ENCODE peak calls at places on chromosomes 1 and 21, in nine cellular contexts. W is heart left ventricle, S is Caco-2, C is thoracic aorta, J is psoas muscle, H is neural progenitor cell, Y is GM12878, L is kidney, U is small intestine. B is an unnamed sample. For H3K36me3 and H3K9me3, the result is how much of the 10 kb centered on the place peaks cover.

GRCh38 chr1:24621121-24621520 is 22.0 kb upstream of the SRRM1 start:
- DNase-seq in J (no peak), W (no peak), C (no peak), H (no peak), L (no peak), S (no peak), U (no peak), Y (no peak), B (no peak)

GRCh38 chr1:40646385-40646784 is 19.1 kb downstream of the RIMS3 start:
- DNase-seq in S (no peak), Y (no peak), H (no peak), U (no peak), L (no peak), C (no peak), J (no peak), W (no peak), B (no peak)

GRCh38 chr1:228297822-228298221 is 90.0 kb downstream of the OBSCN start:
- DNase-seq in W (no peak), Y (no peak), L (no peak), U (no peak), H (no peak), S (no peak), C (no peak), J (peak), B (no peak)

GRCh38 chr1:152112101-152112884 is 3.0 kb downstream of the TCHH start:
- DNase-seq in H (peak), W (no peak), L (peak), U (peak), S (no peak), C (no peak), J (no peak), Y (no peak), B (no peak)

GRCh38 chr1:53949651-53950050 is 3.5 kb downstream of the LRRC42 start:
- DNase-seq in J (no peak), W (peak), C (no peak), Y (no peak), U (no peak), L (no peak), S (no peak), H (no peak), B (peak)

GRCh38 chr1:61708953-61709907 is 15.7 kb downstream of the TM2D1 start:
- DNase-seq in L (no peak), H (no peak), Y (no peak), W (no peak), U (no peak), C (no peak), J (no peak), S (no peak), B (no peak)

GRCh38 chr1:111201275-111202090 is 1.0 kb upstream of the DENND2D start:
- DNase-seq in C (no peak), L (no peak), S (no peak), J (no peak), U (no peak), W (no peak), Y (no peak), H (no peak), B (no peak)

GRCh38 chr1:2861143-2861987 is 59.9 kb upstream of the TTC34 start:
- DNase-seq in Y (no peak), C (no peak), H (no peak), S (no peak), J (peak), U (no peak), W (no peak), L (peak), B (no peak)

GRCh38 chr1:29368936-29369932 is 132.9 kb downstream of the PTPRU start:
- DNase-seq in Y (no peak), L (no peak), W (no peak), U (no peak), C (no peak), J (no peak), S (no peak), H (no peak), B (no peak)

GRCh38 chr1:153954826-153955225 is 3.6 kb downstream of the CRTC2 start:
- DNase-seq in Y (no peak), S (no peak), J (no peak), C (no peak), L (peak), H (no peak), U (no peak), W (no peak), B (no peak)

GRCh38 chr1:153946622-153947246 is at the start of gene DENND4B:
- DNase-seq in S (peak), L (peak), U (peak), Y (no peak), H (peak), W (peak), J (peak), C (peak), B (peak)

GRCh38 chr1:153951801-153952200 is 5.3 kb upstream of the DENND4B start:
- DNase-seq in C (no peak), W (no peak), L (peak), U (no peak), S (no peak), J (no peak), Y (no peak), H (no peak), B (no peak)

GRCh38 chr1:153953859-153954365 is 4.5 kb downstream of the CRTC2 start:
- DNase-seq in U (no peak), H (no peak), W (no peak), Y (no peak), C (no peak), L (peak), J (no peak), S (no peak), B (no peak)

DNA sequence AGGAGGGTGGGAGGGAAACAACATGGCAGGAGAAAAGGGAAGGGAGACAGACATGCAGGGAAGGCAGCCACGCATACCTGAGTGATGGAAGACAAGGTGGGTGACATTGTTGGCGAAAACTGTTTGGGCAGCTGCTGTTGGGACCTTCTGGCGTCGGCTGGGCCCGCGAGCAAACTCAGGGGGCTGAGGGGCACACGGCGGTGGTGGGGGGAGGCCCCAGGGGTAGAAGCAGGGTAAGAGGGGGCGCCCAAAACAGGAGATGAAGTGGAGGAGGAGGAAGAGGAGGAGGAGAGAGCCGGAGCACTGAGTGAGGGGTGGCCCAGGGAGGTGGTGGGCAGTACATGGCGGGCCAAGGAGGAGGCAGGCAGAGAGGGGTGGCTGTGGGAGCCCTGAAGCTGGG is 4.7 kb upstream of the DENND4B start:
- DNase-seq in W (no peak), C (no peak), S (no peak), U (no peak), J (no peak), Y (no peak), L (peak), H (no peak), B (no peak)
- H3K36me3 ChIP-seq in W (half or more), C (half or more), S (under half), U (under half), J (under half), Y (under half), L (under half), H (under half), B (under half)

GRCh38 chr1:4674117-4674516 is 19.7 kb downstream of the AJAP1 start:
- DNase-seq in S (no peak), W (no peak), H (no peak), C (no peak), Y (no peak), J (no peak), L (peak), U (no peak), B (no peak)
- H3K9me3 ChIP-seq in S (under half), W (under half), H (under half), C (under half), Y (under half), J (under half), L (under half), U (under half), B (under half)

GRCh38 chr21:33736569-33736968 is 94.3 kb downstream of the ITSN1 start:
- DNase-seq in L (no peak), W (no peak), H (no peak), C (no peak), Y (no peak), J (no peak), S (no peak), U (no peak), B (no peak)

GRCh38 chr21:33734326-33734725 is 92.0 kb downstream of the ITSN1 start:
- DNase-seq in L (no peak), Y (no peak), W (no peak), U (no peak), C (no peak), H (no peak), S (no peak), J (no peak), B (no peak)

GRCh38 chr21:33734818-33735217 is 92.5 kb downstream of the ITSN1 start:
- DNase-seq in U (no peak), C (no peak), L (no peak), J (no peak), H (no peak), Y (no peak), S (no peak), W (no peak), B (no peak)

DNA sequence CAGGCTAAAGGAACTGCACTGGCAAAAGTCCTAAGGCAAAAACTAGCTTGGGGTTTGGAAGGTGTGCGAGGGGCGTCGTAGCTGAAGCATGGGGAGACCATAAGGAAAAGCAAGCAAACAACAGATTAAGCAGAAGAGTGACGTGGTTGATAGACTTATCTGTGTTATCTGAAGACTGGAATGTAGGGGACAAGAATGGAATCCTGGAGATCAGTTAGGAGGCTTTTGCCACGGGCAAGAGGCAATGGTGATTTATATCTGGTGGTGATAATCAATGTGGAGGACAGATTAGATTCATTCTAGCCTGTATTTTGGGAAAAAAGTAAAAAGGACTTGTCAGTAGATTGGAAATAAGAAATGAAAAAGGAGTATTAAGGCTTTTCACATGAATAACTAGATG is 97.4 kb downstream of the ITSN1 start:
- DNase-seq in Y (no peak), C (no peak), L (no peak), S (peak), W (no peak), H (no peak), U (no peak), J (no peak), B (no peak)
- H3K36me3 ChIP-seq in Y (under half), C (under half), L (under half), S (under half), W (under half), H (under half), U (under half), J (under half), B (under half)

DNA sequence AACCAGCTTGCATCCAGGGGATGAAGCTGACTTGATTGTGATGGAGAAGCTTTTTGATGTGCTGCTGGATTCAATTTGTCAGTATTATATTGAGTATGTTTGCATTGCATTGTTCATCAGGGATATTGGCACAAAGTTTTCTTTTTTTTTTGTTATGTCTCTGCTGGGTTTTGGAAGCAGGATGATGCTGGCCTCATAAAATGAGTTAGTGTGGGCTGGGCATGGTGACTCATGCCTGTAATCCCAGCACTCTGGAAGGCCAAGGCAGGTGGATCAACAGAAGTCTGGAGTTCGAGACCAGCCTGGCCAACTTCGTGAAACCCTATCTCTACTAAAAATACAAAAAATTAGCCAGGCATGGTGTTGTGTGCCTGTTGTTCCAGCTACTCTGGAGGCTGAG is 8.6 kb downstream of the OR2L3 start:
- DNase-seq in U (no peak), H (no peak), Y (no peak), J (no peak), C (no peak), S (no peak), L (no peak), W (no peak), B (no peak)
- H3K9me3 ChIP-seq in U (under half), H (under half), Y (under half), J (under half), C (under half), S (under half), L (under half), W (under half), B (under half)

DNA sequence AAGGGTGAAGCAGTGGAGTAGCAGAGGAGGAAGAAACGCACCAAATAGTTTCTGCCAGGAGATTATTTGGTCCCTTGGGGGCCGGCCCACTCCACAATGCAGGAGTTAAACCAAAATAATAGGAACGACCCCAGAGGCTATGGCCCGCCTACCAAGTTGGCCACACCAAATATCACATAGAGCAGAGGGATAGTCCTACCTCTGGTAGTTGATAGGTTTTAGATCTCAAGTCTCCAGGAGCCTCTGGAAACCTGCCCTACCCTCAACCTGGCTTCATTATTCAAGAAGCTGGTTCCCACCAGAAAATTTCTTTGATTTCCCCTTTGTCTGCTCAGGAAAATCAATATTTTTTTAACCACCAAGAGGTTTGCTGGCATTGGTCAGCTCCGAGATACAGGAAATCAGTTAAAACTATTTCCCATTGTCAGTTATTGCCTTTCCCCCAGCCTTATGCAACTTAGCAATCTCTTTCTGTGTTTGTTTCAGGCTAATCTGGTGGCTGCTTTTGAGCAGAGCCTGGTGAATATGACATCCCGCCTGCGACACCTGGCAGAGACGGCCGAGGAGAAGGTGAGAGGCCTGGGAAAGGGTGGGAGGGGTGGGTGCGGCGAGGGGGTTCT is 35.5 kb upstream of the IPO9 start:
- DNase-seq in H (no peak), U (no peak), Y (no peak), J (no peak), W (no peak), S (no peak), L (no peak), C (no peak), B (no peak)
- H3K36me3 ChIP-seq in H (half or more), U (under half), Y (under half), J (under half), W (half or more), S (under half), L (under half), C (half or more), B (under half)

GRCh38 chr1:204319027-204319426 is 40.7 kb downstream of the PLEKHA6 start:
- DNase-seq in S (no peak), W (no peak), J (no peak), H (no peak), Y (no peak), C (no peak), U (no peak), L (no peak), B (no peak)
- H3K9me3 ChIP-seq in S (under half), W (under half), J (under half), H (under half), Y (under half), C (under half), U (under half), L (under half), B (under half)

GRCh38 chr1:63563745-63564144 is 29.5 kb upstream of the PGM1 start:
- DNase-seq in Y (no peak), W (no peak), L (no peak), U (no peak), J (no peak), H (no peak), S (no peak), C (no peak), B (no peak)
- H3K36me3 ChIP-seq in Y (under half), W (under half), L (under half), U (under half), J (under half), H (under half), S (under half), C (under half), B (under half)